ENCODE peak calls at places on chromosomes 4 and X, in six cellular contexts. One of them, this sample, is unnamed. For H3K27me3, the result is how much of the 10 kb centered on the place peaks cover.

GRCh38 chrX:141642979-141643378 is 53.5 kb downstream of the SPANXA2 start:
- DNase-seq in neural progenitor cell: peak
- DNase-seq in BE2C: no peak
- DNase-seq in ovary: no peak
- DNase-seq in heart left ventricle: no peak
- DNase-seq in cardiac muscle cell: peak
- DNase-seq in this sample: no peak

GRCh38 chrX:116873678-116874077 is 410.9 kb upstream of the CT83 start:
- DNase-seq in neural progenitor cell: no peak
- DNase-seq in BE2C: no peak
- DNase-seq in ovary: no peak
- DNase-seq in heart left ventricle: no peak
- DNase-seq in cardiac muscle cell: no peak
- DNase-seq in this sample: no peak

GRCh38 chrX:154409222-154409871 is at the start of gene DNASE1L1:
- DNase-seq in neural progenitor cell: peak
- DNase-seq in BE2C: peak
- DNase-seq in ovary: no peak
- DNase-seq in heart left ventricle: peak
- DNase-seq in cardiac muscle cell: peak
- DNase-seq in this sample: peak

GRCh38 chr4:160877087-160877790 is 1286.6 kb downstream of the FSTL5 start:
- DNase-seq in neural progenitor cell: peak
- DNase-seq in BE2C: no peak
- DNase-seq in ovary: no peak
- DNase-seq in heart left ventricle: no peak
- DNase-seq in cardiac muscle cell: no peak
- DNase-seq in this sample: no peak

GRCh38 chr4:146795721-146796120 is 149.9 kb downstream of the TTC29 start:
- DNase-seq in neural progenitor cell: no peak
- DNase-seq in BE2C: no peak
- DNase-seq in ovary: no peak
- DNase-seq in heart left ventricle: no peak
- DNase-seq in cardiac muscle cell: no peak
- DNase-seq in this sample: no peak

GRCh38 chr4:82643994-82644730 is 82.4 kb upstream of the TMEM150C start:
- DNase-seq in neural progenitor cell: no peak
- DNase-seq in BE2C: no peak
- DNase-seq in ovary: no peak
- DNase-seq in heart left ventricle: no peak
- DNase-seq in cardiac muscle cell: peak
- DNase-seq in this sample: no peak

GRCh38 chr4:7186081-7186480 is 6.3 kb upstream of the SORCS2 start:
- DNase-seq in neural progenitor cell: peak
- DNase-seq in BE2C: peak
- DNase-seq in ovary: peak
- DNase-seq in heart left ventricle: no peak
- DNase-seq in cardiac muscle cell: no peak
- DNase-seq in this sample: no peak

GRCh38 chrX:150546711-150547153 is 21.7 kb upstream of the MTM1 start:
- DNase-seq in neural progenitor cell: no peak
- DNase-seq in BE2C: no peak
- DNase-seq in ovary: peak
- DNase-seq in heart left ventricle: no peak
- DNase-seq in cardiac muscle cell: no peak
- DNase-seq in this sample: no peak

GRCh38 chr4:80271806-80272205 is 5.3 kb downstream of the FGF5 start:
- DNase-seq in neural progenitor cell: no peak
- DNase-seq in BE2C: no peak
- DNase-seq in ovary: no peak
- DNase-seq in heart left ventricle: no peak
- DNase-seq in cardiac muscle cell: peak
- DNase-seq in this sample: no peak

DNA sequence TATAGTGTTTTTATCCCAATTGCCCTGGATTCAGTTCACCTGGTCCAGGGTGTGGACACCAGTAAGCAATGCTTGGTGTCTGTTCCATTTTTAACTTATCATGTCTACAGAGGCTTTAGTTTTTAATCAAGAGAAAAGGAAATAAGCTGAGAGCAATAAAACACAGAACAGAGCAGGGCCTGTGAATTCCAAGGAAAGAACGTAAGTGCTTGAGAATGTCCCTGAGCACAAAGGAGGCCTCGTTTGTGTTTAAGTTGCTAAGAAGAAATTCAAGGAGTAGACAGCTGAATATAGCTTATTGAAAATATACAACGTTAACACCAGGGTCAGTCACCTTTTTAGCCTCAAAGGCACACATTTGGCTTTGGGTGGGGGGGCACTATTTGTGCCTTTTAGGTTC is 191.2 kb downstream of the GPC3 start:
- DNase-seq in neural progenitor cell: peak
- DNase-seq in BE2C: no peak
- DNase-seq in ovary: no peak
- DNase-seq in heart left ventricle: no peak
- DNase-seq in cardiac muscle cell: no peak
- DNase-seq in this sample: no peak
- H3K27me3 ChIP-seq in neural progenitor cell: under half
- H3K27me3 ChIP-seq in BE2C: under half
- H3K27me3 ChIP-seq in ovary: under half
- H3K27me3 ChIP-seq in heart left ventricle: under half
- H3K27me3 ChIP-seq in cardiac muscle cell: under half
- H3K27me3 ChIP-seq in this sample: under half

GRCh38 chrX:57104406-57104805 is 16.9 kb downstream of the SPIN2B start:
- DNase-seq in neural progenitor cell: no peak
- DNase-seq in BE2C: no peak
- DNase-seq in ovary: no peak
- DNase-seq in heart left ventricle: no peak
- DNase-seq in cardiac muscle cell: no peak
- DNase-seq in this sample: no peak
- TF ChIP-seq CTCF in neural progenitor cell: peak
- TF ChIP-seq CTCF in BE2C: peak
- TF ChIP-seq CTCF in ovary: no peak
- TF ChIP-seq CTCF in heart left ventricle: no peak
- TF ChIP-seq CTCF in cardiac muscle cell: no peak
- TF ChIP-seq CTCF in this sample: no peak

GRCh38 chr4:47939456-47939855 is 25.1 kb upstream of the NFXL1 start:
- DNase-seq in neural progenitor cell: no peak
- DNase-seq in BE2C: no peak
- DNase-seq in ovary: no peak
- DNase-seq in heart left ventricle: no peak
- DNase-seq in cardiac muscle cell: no peak
- DNase-seq in this sample: no peak
- H3K4me3 ChIP-seq in neural progenitor cell: no peak
- H3K4me3 ChIP-seq in BE2C: no peak
- H3K4me3 ChIP-seq in ovary: no peak
- H3K4me3 ChIP-seq in heart left ventricle: no peak
- H3K4me3 ChIP-seq in cardiac muscle cell: no peak
- H3K4me3 ChIP-seq in this sample: no peak

DNA sequence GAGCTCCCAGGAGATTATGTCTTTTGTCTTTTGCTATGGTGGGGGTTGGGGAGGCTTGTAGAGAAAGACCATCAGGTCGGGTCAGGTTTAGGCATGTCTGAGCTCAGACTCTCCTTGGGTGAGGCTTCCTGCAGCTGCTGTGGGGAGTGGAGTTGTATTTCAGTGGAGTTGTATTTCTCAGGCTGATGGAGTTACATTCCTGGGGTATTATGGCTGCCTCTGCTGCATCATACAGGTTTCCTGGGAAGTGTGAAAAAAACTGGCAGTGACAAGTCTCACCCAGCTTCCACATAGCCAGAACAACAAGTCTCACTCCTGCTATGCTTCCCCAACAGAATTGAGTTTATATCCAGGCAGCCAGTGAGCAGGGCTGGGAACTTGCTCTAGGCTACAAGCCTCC is 119.3 kb downstream of the VSIG4 start:
- DNase-seq in neural progenitor cell: peak
- DNase-seq in BE2C: no peak
- DNase-seq in ovary: no peak
- DNase-seq in heart left ventricle: no peak
- DNase-seq in cardiac muscle cell: no peak
- DNase-seq in this sample: no peak
- H3K27me3 ChIP-seq in neural progenitor cell: under half
- H3K27me3 ChIP-seq in BE2C: under half
- H3K27me3 ChIP-seq in ovary: under half
- H3K27me3 ChIP-seq in heart left ventricle: half or more
- H3K27me3 ChIP-seq in cardiac muscle cell: under half
- H3K27me3 ChIP-seq in this sample: under half

GRCh38 chr4:176277162-176277904 is 8.3 kb upstream of the ASB5 start:
- DNase-seq in neural progenitor cell: peak
- DNase-seq in BE2C: peak
- DNase-seq in ovary: peak
- DNase-seq in heart left ventricle: peak
- DNase-seq in cardiac muscle cell: peak
- DNase-seq in this sample: no peak
- TF ChIP-seq CTCF in neural progenitor cell: peak
- TF ChIP-seq CTCF in BE2C: peak
- TF ChIP-seq CTCF in ovary: no peak
- TF ChIP-seq CTCF in heart left ventricle: peak
- TF ChIP-seq CTCF in cardiac muscle cell: peak
- TF ChIP-seq CTCF in this sample: peak

DNA sequence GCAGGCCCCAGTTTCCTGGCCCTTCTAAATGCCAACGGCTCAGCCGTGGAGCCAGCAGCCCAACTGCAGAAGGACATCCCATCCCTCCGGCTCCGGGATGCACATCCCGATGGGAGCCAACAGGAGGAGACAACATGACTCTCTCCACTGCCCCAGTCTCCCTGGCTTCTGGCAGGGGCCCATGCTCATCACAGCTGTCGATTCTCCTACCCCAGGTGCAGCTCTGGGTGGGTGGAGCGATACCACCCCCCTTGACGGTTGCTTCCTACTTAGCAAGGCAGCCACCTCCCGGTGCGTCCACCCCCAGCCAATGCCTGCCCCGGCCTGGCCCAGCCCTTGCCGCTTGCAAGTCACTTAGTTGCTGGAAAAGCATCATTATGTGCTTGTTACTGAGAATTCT is 19.5 kb downstream of the ZNF275 start:
- DNase-seq in neural progenitor cell: peak
- DNase-seq in BE2C: peak
- DNase-seq in ovary: peak
- DNase-seq in heart left ventricle: no peak
- DNase-seq in cardiac muscle cell: no peak
- DNase-seq in this sample: no peak
- H3K4me3 ChIP-seq in neural progenitor cell: no peak
- H3K4me3 ChIP-seq in BE2C: no peak
- H3K4me3 ChIP-seq in ovary: no peak
- H3K4me3 ChIP-seq in heart left ventricle: no peak
- H3K4me3 ChIP-seq in cardiac muscle cell: no peak
- H3K4me3 ChIP-seq in this sample: no peak

GRCh38 chrX:11932423-11932822 is 174.4 kb downstream of the MSL3 start:
- DNase-seq in neural progenitor cell: no peak
- DNase-seq in BE2C: no peak
- DNase-seq in ovary: no peak
- DNase-seq in heart left ventricle: no peak
- DNase-seq in cardiac muscle cell: no peak
- DNase-seq in this sample: no peak

GRCh38 chrX:11934089-11934488 is 176.1 kb downstream of the MSL3 start:
- DNase-seq in neural progenitor cell: no peak
- DNase-seq in BE2C: no peak
- DNase-seq in ovary: no peak
- DNase-seq in heart left ventricle: no peak
- DNase-seq in cardiac muscle cell: no peak
- DNase-seq in this sample: no peak

DNA sequence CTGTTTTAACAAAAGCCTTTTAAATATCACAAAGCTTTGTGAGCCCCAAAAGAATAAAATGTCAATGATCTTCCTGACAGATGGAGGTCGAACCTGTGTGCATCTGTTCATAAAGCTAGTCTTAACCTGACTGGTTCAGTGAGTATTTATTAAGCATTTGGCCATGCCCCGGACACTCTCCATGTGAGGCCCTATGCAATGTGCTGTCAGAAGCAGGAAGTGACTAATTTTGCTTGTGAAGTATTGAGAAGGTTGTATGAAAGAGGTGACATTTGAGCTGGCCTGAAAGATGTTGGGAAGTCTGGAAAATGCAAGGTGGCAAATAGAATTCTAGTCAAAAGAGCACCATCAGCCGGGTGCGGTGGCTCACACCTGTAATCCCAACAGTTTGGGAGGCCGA is 171.4 kb downstream of the MSL3 start:
- DNase-seq in neural progenitor cell: no peak
- DNase-seq in BE2C: no peak
- DNase-seq in ovary: no peak
- DNase-seq in heart left ventricle: no peak
- DNase-seq in cardiac muscle cell: no peak
- DNase-seq in this sample: no peak
- H3K27me3 ChIP-seq in neural progenitor cell: under half
- H3K27me3 ChIP-seq in BE2C: under half
- H3K27me3 ChIP-seq in ovary: under half
- H3K27me3 ChIP-seq in heart left ventricle: under half
- H3K27me3 ChIP-seq in cardiac muscle cell: under half
- H3K27me3 ChIP-seq in this sample: under half